ENCODE peak calls at places on chromosomes 1 and 21, in six cellular contexts. E is thyroid gland; P is effector memory CD4-positive, alpha-beta T cell; X is CD8-positive, alpha-beta T cell; V is thoracic aorta; Q is pancreas. L is an unnamed sample. For H3K4me1, the result is how much of the 10 kb centered on the place peaks cover.

GRCh38 chr1:100539836-100540536 is 2.0 kb downstream of the GPR88 start:
- DNase-seq in P (no peak), Q (peak), V (no peak), E (no peak), X (no peak), L (no peak)

GRCh38 chr1:228982637-228983036 is 247.4 kb downstream of the RHOU start:
- DNase-seq in E (no peak), V (no peak), X (no peak), P (no peak), Q (no peak), L (no peak)

GRCh38 chr21:36395353-36396111 is 10.3 kb downstream of the CHAF1B start:
- DNase-seq in P (no peak), Q (no peak), E (no peak), X (no peak), V (no peak), L (no peak)

GRCh38 chr1:85581802-85582686 is 1.5 kb downstream of the CCN1 start:
- DNase-seq in Q (no peak), X (no peak), P (no peak), E (peak), V (no peak), L (no peak)

GRCh38 chr1:10515627-10516026 is 40.9 kb downstream of the PEX14 start:
- DNase-seq in E (peak), X (no peak), V (no peak), P (no peak), Q (no peak), L (no peak)

GRCh38 chr1:21217812-21218596 is 41.3 kb upstream of the EIF4G3 start:
- DNase-seq in X (no peak), P (peak), V (no peak), E (peak), Q (peak), L (no peak)

GRCh38 chr1:243568793-243569192 is 281.2 kb downstream of the AKT3 start:
- DNase-seq in E (no peak), V (no peak), Q (no peak), X (no peak), P (no peak), L (no peak)

GRCh38 chr1:182587666-182588438 is 1.2 kb downstream of the RNASEL start:
- DNase-seq in Q (no peak), V (no peak), X (no peak), P (no peak), E (no peak), L (no peak)

GRCh38 chr1:18360251-18360650 is 120.5 kb upstream of the KLHDC7A start:
- DNase-seq in P (no peak), E (no peak), V (no peak), X (no peak), Q (no peak), L (no peak)

GRCh38 chr1:179031855-179032513 is 6.3 kb downstream of the FAM20B start:
- DNase-seq in P (no peak), Q (no peak), V (no peak), E (no peak), X (no peak), L (no peak)

GRCh38 chr1:226871636-226872327 is 1.4 kb downstream of the PSEN2 start:
- DNase-seq in Q (no peak), V (no peak), E (no peak), X (no peak), P (no peak), L (no peak)
- H3K4me3 ChIP-seq in Q (peak), V (peak), E (no peak), X (no peak), P (no peak), L (no peak)

GRCh38 chr1:5910276-5910620 is 82.0 kb downstream of the NPHP4 start:
- DNase-seq in P (no peak), X (no peak), Q (no peak), V (no peak), E (no peak), L (no peak)
- H3K27ac ChIP-seq in P (no peak), X (no peak), Q (no peak), V (no peak), E (no peak), L (no peak)

DNA sequence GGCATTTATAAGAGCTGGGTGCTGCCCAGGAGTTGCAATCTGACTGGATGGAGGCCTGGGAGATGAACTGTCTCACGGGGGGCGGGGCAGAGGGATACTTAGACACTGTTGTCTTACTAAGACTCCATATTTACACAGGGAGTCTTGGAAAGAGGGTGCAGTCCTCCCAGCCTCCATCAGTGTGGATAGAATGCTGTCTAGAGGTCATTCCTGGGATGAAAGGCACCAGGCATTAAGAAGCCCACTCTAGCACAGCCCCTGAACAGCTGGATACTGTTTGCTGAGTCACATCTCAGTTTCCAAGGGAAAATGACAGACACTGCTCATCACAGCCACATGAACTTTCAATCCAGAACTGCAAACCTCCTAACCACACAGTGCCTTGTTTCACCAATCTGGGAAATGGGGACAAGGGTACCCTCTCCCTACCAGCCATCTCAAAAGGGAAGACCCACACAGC is 43.3 kb downstream of the SSBP3 start:
- DNase-seq in Q (no peak), P (no peak), V (no peak), X (no peak), E (no peak), L (no peak)
- H3K4me1 ChIP-seq in Q (under half), P (under half), V (under half), X (under half), E (under half), L (under half)

GRCh38 chr1:160369087-160369486 is 2.2 kb downstream of the NHLH1 start:
- DNase-seq in X (no peak), E (no peak), V (no peak), P (no peak), Q (no peak), L (no peak)
- H3K4me3 ChIP-seq in X (no peak), E (no peak), V (no peak), P (no peak), Q (no peak), L (no peak)

GRCh38 chr21:34367320-34367935 is 3.6 kb downstream of the KCNE2 start:
- DNase-seq in V (no peak), X (no peak), E (peak), P (peak), Q (no peak), L (peak)

GRCh38 chr21:34363733-34364132 is at the start of gene KCNE2:
- DNase-seq in V (no peak), X (no peak), E (no peak), Q (no peak), P (no peak), L (no peak)

GRCh38 chr21:34362670-34363069 is 1.1 kb upstream of the KCNE2 start:
- DNase-seq in V (no peak), Q (no peak), P (no peak), X (no peak), E (no peak), L (no peak)

GRCh38 chr21:34364921-34365320 is 1.1 kb downstream of the KCNE2 start:
- DNase-seq in V (no peak), Q (no peak), P (no peak), E (no peak), X (no peak), L (no peak)

GRCh38 chr21:34365794-34366193 is 2.0 kb downstream of the KCNE2 start:
- DNase-seq in V (no peak), X (no peak), P (no peak), E (no peak), Q (no peak), L (no peak)
- H3K27ac ChIP-seq in V (no peak), X (no peak), P (no peak), E (no peak), Q (no peak), L (no peak)